ENCODE peak calls at places on chromosomes 16 and 17, in six cellular contexts. D is GM23338, W is neural progenitor cell, H is hepatocyte, Z is PC-9, Y is HCT116. X is an unnamed sample.

GRCh38 chr16:79466111-79466510 is 134.4 kb downstream of the MAF start:
- DNase-seq in Z (no peak), W (no peak), H (no peak), D (no peak), Y (no peak), X (no peak)

GRCh38 chr16:15993541-15993940 is 44.1 kb downstream of the ABCC1 start:
- DNase-seq in Y (no peak), W (no peak), Z (no peak), H (no peak), D (no peak), X (peak; percentile 88)

GRCh38 chr17:68437979-68438877 is 19.1 kb downstream of the WIPI1 start:
- DNase-seq in H (peak; percentile 63), W (no peak), Y (no peak), D (peak; percentile 35), Z (no peak), X (no peak)

GRCh38 chr17:17495448-17496188 is 577 bp downstream of the RASD1 start:
- DNase-seq in W (peak; percentile 63), Y (no peak), Z (no peak), H (peak; percentile 53), D (peak; percentile 53), X (peak; percentile 92)

GRCh38 chr17:37710344-37710886 is 34.4 kb downstream of the HNF1B start:
- DNase-seq in Y (peak; percentile 22), D (peak; percentile 95), W (peak; percentile 94), Z (peak; percentile 75), H (peak; percentile 96), X (no peak)

GRCh38 chr17:4326608-4327007 is 39.9 kb downstream of the UBE2G1 start:
- DNase-seq in D (no peak), H (no peak), Y (no peak), W (no peak), Z (peak; percentile 16), X (no peak)

GRCh38 chr17:60613325-60613724 is 13.3 kb downstream of the PPM1D start:
- DNase-seq in D (no peak), Z (no peak), W (no peak), H (no peak), Y (no peak), X (no peak)

GRCh38 chr17:37770631-37771518 is 26.0 kb upstream of the HNF1B start:
- DNase-seq in Y (peak; percentile 44), W (peak; percentile 73), D (peak; percentile 85), H (peak; percentile 83), Z (peak; percentile 37), X (no peak)

GRCh38 chr16:30523768-30524574 is 2.4 kb downstream of the ZNF768 start:
- DNase-seq in W (no peak), Z (no peak), H (no peak), D (no peak), Y (no peak), X (peak; percentile 82)

GRCh38 chr16:83098536-83098935 is 471.8 kb downstream of the CDH13 start:
- DNase-seq in Y (no peak), Z (no peak), W (no peak), D (no peak), H (no peak), X (no peak)

GRCh38 chr16:30659507-30660423 is 1.5 kb downstream of the FBRS start:
- DNase-seq in W (peak; percentile 88), H (no peak), D (peak; percentile 43), Y (no peak), Z (peak; percentile 49), X (peak; percentile 92)

DNA sequence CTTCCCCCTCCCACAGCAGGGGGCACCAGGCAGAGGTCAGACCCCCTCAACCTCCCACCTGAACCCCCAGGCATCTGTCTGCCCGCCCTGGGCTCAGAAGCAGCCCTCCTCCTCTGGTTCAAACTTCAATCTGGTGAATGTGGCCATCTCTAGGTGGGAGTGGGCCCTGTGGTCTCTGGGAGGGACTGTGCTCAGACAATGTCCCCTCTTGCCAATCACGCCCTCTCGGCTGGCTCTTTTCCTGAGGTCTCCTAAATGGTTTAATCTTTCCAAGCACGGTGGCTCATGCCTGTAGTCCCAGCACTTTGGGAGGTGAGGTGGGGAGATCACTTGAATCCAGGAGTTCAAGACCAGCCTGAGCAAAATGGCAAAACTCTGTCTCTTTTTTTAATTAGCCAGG is 15.2 kb downstream of the LITAF start:
- DNase-seq in D (no peak), Y (no peak), Z (no peak), H (no peak), W (no peak), X (peak; percentile 64)
- H3K79me2 ChIP-seq in D (peaks cover 100% of the 10 kb centered on the region), Y (peaks cover 45% of the 10 kb centered on the region), Z (peaks cover 98% of the 10 kb centered on the region), H (peaks cover 95% of the 10 kb centered on the region), W (peaks cover 91% of the 10 kb centered on the region), X (peaks cover 77% of the 10 kb centered on the region)

DNA sequence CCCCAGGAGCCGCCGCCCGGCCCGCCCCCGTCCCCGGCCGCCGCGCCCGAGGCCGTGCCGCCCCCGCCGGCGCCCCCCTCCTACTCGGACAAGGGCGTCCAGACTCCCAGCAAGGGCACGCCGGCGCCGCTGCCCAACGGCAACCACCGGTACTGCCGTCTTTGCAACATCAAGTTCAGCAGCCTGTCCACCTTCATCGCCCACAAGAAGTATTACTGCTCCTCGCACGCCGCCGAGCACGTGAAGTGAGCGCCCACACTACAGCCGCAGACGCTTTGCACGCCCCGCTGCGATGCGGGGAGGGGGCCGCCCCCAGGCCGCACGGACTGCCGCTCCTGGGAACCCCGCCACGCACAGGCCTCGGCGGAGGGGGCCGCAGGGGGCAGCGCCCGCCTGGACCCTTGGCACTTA is 35.5 kb upstream of the ZC3H18 start:
- DNase-seq in Z (no peak), D (peak; percentile 65), H (no peak), Y (peak; percentile 24), W (peak; percentile 41), X (peak; percentile 98)
- H3K4me3 ChIP-seq in Z (peak overlapping the region; percentile 88), D (peak overlapping the region; percentile 63), H (no peak overlapping the region), Y (peak overlapping the region; percentile 59), W (peak overlapping the region; percentile 49), X (peak overlapping the region; percentile 65)

GRCh38 chr17:12667299-12667958 is 1.7 kb downstream of the MYOCD start:
- DNase-seq in Y (peak; percentile 40), Z (no peak), H (peak; percentile 59), D (peak; percentile 88), W (peak; percentile 85), X (peak; percentile 87)
- H3K27ac ChIP-seq in Y (no peak overlapping the region), Z (no peak overlapping the region), H (no peak overlapping the region), D (no peak overlapping the region), W (no peak overlapping the region), X (no peak overlapping the region)

GRCh38 chr16:88593064-88593463 is 22.9 kb downstream of the ZC3H18 start:
- DNase-seq in D (no peak), W (no peak), Z (no peak), Y (no peak), H (no peak), X (no peak)

GRCh38 chr16:88595101-88595500 is 24.9 kb downstream of the ZC3H18 start:
- DNase-seq in Y (no peak), W (no peak), D (no peak), Z (no peak), H (no peak), X (no peak)

GRCh38 chr16:88595921-88596320 is 25.7 kb downstream of the ZC3H18 start:
- DNase-seq in H (no peak), Y (no peak), Z (no peak), D (no peak), W (no peak), X (no peak)

GRCh38 chr16:88593489-88593888 is 23.3 kb downstream of the ZC3H18 start:
- DNase-seq in H (no peak), W (no peak), Z (no peak), D (peak; percentile 35), Y (no peak), X (no peak)

GRCh38 chr16:88593910-88594309 is 23.7 kb downstream of the ZC3H18 start:
- DNase-seq in D (no peak), Y (no peak), Z (no peak), H (no peak), W (no peak), X (no peak)
- H3K79me2 ChIP-seq in D (peaks cover 45% of the 10 kb centered on the region), Y (peaks cover 84% of the 10 kb centered on the region), Z (no peaks in the 10 kb centered on the region), H (peaks cover 8% of the 10 kb centered on the region), W (peaks cover 26% of the 10 kb centered on the region), X (peaks cover 25% of the 10 kb centered on the region)

GRCh38 chr16:85612801-85613608 is at the start of gene GSE1:
- DNase-seq in Y (peak; percentile 96), W (peak; percentile 96), D (peak; percentile 96), H (peak; percentile 97), Z (peak; percentile 90), X (peak; percentile 99)
- H3K4me3 ChIP-seq in Y (peak within 1 kb of the TSS; percentile 91), W (peak within 1 kb of the TSS; percentile 73), D (peak within 1 kb of the TSS; percentile 84), H (peak within 1 kb of the TSS; percentile 84), Z (peak within 1 kb of the TSS; percentile 88), X (peak within 1 kb of the TSS; percentile 78)

X was measured in osteoblast.